ENCODE peak calls at places on chromosomes 16 and 17, in four cellular contexts. B, H, U and X are unnamed samples.

GRCh38 chr16:68985855-68986254 is 119.6 kb upstream of the HAS3 start:
- DNase-seq in H (no peak), U (peak), B (peak), X (peak)

GRCh38 chr17:70521821-70522256 is 352.5 kb downstream of the KCNJ2 start:
- DNase-seq in H (no peak), B (peak), U (peak), X (no peak)

GRCh38 chr16:50248845-50249244 is 17.5 kb upstream of the ADCY7 start:
- DNase-seq in H (peak), B (no peak), U (no peak), X (no peak)

GRCh38 chr16:51298800-51299199 is 147.7 kb upstream of the SALL1 start:
- DNase-seq in H (no peak), B (no peak), U (no peak), X (no peak)

GRCh38 chr16:29820730-29821662 is 734 bp downstream of the MVP start:
- DNase-seq in U (no peak), H (no peak), B (no peak), X (no peak)

GRCh38 chr16:84778720-84779119 is 41.1 kb upstream of the CRISPLD2 start:
- DNase-seq in B (no peak), H (no peak), U (no peak), X (no peak)

GRCh38 chr17:79087428-79088143 is 13.0 kb downstream of the ENGASE start:
- DNase-seq in U (peak), B (peak), H (peak), X (peak)

GRCh38 chr16:71423865-71424264 is 18.0 kb downstream of the TLE7 start:
- DNase-seq in U (no peak), B (no peak), H (no peak), X (no peak)

GRCh38 chr17:15384142-15384803 is 42.9 kb upstream of the TEKT3 start:
- DNase-seq in H (peak), B (no peak), U (no peak), X (no peak)

GRCh38 chr17:38327936-38328335 is 15.8 kb downstream of the GPR179 start:
- DNase-seq in H (no peak), U (no peak), B (no peak), X (no peak)

GRCh38 chr16:69880640-69881133 is 70.4 kb upstream of the CLEC18A start:
- DNase-seq in H (no peak), U (peak), B (peak), X (peak)

GRCh38 chr16:84382396-84382795 is 14.1 kb downstream of the ATP2C2 start:
- DNase-seq in U (no peak), B (no peak), H (no peak), X (no peak)

GRCh38 chr16:27330542-27330941 is 16.8 kb downstream of the IL4R start:
- DNase-seq in U (peak), H (no peak), B (peak), X (peak)

GRCh38 chr17:67042104-67042899 is 2.1 kb upstream of the CACNG1 start:
- DNase-seq in H (no peak), U (no peak), B (no peak), X (no peak)

GRCh38 chr17:51258756-51259573 is 884 bp downstream of the MBTD1 start:
- DNase-seq in H (no peak), B (no peak), U (no peak), X (no peak)

GRCh38 chr16:68737730-68738590 is 868 bp downstream of the CDH1 start:
- DNase-seq in B (no peak), H (peak), U (no peak), X (no peak)

GRCh38 chr16:81181013-81181720 is 57.3 kb upstream of the BCO1 start:
- DNase-seq in B (peak), U (peak), H (peak), X (peak)

GRCh38 chr17:27552467-27552779 is 78.6 kb upstream of the LGALS9 start:
- DNase-seq in H (no peak), U (no peak), B (peak), X (peak)

GRCh38 chr17:71494045-71494444 is 626.8 kb upstream of the SOX9 start:
- DNase-seq in B (peak), U (peak), H (no peak), X (peak)

GRCh38 chr16:73323880-73324279 is 276.0 kb upstream of the ZFHX3 start:
- DNase-seq in B (no peak), U (no peak), H (no peak), X (no peak)

GRCh38 chr16:73326221-73326620 is 278.3 kb upstream of the ZFHX3 start:
- DNase-seq in U (no peak), H (no peak), B (no peak), X (no peak)

GRCh38 chr16:73326770-73327470 is 279.0 kb upstream of the ZFHX3 start:
- DNase-seq in U (no peak), H (no peak), B (no peak), X (no peak)

GRCh38 chr16:73329363-73330306 is 281.7 kb upstream of the ZFHX3 start:
- DNase-seq in U (no peak), H (peak), B (peak), X (no peak)
- TF ChIP-seq CTCF in U (no peak), H (peak), B (no peak), X (no peak)

GRCh38 chr17:74008196-74008595 is 195.3 kb upstream of the RPL38 start:
- DNase-seq in H (peak), B (no peak), U (no peak), X (no peak)
- TF ChIP-seq CTCF in H (peak), B (no peak), U (peak), X (no peak)

DNA sequence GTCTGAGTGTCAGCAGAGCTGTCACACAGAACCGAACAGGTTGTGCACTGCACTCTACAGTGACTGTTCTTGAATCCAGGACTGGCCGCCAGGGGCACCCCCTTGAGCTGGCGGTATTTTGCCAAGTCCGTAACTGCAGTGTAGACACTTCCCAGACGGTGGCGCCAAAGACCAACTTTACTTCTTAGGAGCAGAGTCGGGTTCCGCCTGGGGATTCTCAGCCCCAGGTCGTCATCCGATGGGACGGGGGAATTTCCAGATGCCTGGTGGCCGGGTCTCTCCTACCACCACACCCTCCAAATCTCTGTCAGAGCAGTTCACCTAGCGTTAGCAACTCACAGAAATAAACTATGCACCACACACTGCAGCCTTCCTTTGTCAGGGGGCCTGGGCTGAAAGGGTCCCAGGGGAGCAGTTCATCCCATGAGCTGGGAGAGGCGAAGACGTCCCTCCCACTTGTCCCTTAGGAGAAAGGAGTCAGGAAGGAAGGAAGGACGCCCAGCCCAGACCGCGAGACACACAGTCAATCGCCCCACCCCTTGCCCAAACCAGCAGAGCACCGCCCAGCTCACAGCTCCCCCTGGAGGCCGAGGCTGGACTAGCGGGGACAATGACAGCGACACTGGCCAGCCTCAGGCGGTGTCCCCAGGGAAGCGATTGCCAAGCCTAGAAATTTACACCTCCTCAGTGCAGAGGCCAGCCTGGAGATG is 7.4 kb upstream of the RIPOR1 start:
- DNase-seq in H (peak), U (peak), B (peak), X (peak)
- TF ChIP-seq CTCF in H (peak), U (peak), B (peak), X (peak)

DNA sequence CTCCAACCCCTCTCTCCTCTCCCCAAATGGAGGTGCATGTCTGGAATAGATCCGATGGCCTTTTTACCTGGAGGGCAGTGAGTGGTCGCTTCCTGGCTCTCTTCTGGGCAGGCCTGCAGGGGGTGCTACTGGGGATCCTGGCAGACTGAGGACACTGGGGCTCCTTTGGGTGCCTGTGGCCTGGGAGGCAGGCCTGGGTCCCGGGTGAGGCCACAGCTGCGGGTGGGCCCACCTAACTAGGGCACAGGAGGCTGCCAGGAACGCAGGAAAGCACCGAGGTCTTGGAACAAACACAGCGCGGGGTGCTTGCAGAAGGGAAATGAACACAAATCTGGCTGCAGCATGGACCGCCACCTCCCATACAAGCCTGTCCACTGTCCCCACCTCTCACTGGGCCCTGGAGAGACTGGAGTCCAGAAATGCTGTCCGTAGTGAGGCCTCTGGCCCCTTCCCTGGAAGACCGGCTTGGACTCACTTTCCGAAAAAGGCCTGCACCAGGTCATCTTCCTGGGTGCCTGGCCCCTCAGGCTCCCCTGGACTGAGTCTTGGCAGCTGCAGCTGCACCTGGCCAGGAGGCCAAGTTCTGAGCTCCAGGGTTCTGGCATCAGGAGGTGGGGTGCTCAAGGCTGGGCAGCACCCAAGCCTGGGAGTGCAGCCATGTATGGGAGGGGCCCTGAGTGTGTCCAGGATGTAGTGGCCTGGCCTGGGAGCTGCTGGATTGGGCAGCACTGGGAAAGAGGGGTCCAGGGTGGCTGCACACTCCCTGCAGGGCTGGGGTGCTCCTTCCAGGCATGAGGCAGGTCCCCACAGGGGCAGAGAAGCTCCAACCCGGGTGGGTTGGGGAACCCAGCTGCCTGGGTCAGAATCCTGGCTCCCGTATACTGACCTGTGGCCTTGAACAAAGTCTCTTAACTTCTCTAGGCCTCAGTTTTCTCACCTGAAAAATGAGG is 195.1 kb downstream of the IRF8 start:
- DNase-seq in H (no peak), B (no peak), U (no peak), X (no peak)
- TF ChIP-seq CTCF in H (peak), B (no peak), U (peak), X (peak)

DNA sequence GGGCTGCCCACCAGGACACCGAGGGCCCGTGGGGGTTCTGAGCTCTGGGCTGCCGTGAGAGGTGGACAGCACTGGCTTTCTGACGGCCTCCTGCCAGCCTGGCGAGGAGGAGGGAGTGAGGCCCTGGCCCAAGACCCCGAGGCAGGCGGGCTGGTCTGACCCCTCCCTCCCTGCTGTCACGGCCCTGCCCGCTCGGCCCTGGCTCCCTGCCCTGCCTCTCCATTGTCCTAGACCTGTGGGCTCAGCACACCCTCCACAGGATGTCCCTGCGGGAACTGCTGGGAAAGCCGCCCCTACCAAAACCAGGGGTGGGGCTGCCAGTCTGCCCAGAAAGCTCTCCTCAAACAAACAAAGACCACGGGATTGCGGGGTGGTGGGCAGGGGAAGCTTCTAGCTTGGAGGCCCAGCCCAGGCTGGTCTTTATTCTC is 20.7 kb downstream of the SPNS2 start:
- DNase-seq in H (no peak), U (no peak), B (no peak), X (no peak)
- TF ChIP-seq CTCF in H (no peak), U (no peak), B (no peak), X (no peak)

GRCh38 chr17:20103454-20104448 is 94.6 kb downstream of the SPECC1 start:
- DNase-seq in U (no peak), B (no peak), H (no peak), X (no peak)

GRCh38 chr17:20109121-20109520 is 100.0 kb downstream of the SPECC1 start:
- DNase-seq in H (no peak), B (no peak), U (no peak), X (no peak)

GRCh38 chr17:20111538-20111937 is 102.4 kb downstream of the SPECC1 start:
- DNase-seq in U (no peak), H (no peak), B (no peak), X (no peak)

DNA sequence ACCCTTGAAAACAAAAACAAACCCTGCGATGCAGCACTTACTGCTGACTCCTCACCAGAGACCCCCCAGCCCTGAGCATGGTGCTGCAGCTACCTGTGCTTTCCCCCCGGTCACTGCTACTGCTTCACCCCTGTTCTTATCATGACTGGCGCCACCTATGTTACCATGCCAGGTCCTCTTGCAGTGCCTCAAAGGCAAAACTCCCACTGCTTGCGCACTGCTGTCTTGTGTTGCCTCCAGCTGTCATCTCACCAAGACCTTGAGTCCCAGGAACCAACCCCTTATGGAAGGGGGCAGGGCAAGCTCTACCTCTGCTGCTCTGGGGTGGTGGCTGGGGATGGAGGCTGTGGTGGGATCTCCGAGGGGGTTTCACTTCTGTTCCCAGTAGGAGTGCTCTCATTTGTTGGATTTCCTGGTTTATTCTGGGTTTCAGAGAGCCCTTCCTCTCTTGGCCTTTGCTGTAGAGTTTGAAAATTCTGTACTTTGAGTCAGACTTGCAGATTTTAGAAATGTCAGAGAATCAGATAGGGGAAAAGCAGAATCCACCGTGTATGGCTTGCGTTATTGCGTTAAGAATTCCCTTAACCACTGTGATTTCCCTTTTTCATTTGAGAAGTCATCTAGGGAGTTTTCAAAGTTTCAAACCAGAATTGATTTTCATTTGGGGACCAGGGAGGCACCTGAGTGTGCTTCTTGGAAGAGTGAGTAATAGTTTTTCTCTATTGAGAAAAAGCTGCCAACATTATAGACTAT is 96.6 kb downstream of the SPECC1 start:
- DNase-seq in H (peak), B (no peak), U (no peak), X (no peak)
- TF ChIP-seq CTCF in H (peak), B (no peak), U (no peak), X (no peak)

GRCh38 chr16:1330260-1330914 is 3.1 kb upstream of the BAIAP3 start:
- DNase-seq in U (no peak), H (peak), B (no peak), X (no peak)
- TF ChIP-seq CTCF in U (peak), H (peak), B (no peak), X (peak)

DNA sequence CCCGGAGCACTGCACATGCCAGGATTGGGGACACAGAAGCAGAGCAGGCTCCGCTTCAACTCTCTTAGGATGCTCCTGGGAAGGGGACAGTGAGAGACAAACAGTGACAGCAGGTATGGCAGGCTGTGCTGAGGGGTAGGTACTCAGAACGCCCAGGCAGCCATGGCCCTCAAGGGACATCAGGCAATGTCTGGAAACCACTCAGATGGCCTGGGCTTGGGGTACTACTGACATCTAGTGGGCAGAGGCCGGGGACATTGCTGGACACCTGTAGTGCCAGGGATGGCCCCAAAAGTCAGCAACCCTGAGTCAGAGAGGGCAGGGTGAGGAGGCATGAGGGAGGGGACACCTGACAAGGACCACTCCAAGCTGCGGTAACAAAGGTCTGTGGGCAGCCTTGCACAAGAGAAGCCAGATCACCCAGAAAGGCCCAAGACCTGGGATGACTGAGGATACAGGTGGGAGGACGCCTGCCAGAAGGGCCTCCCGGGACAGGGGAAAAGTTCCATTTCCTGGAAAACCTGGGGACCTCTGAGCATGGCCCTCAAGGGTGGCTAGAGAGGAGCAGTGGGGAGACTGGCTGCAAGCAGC is 21.2 kb downstream of the PEMT start:
- DNase-seq in H (peak), B (no peak), U (peak), X (no peak)
- TF ChIP-seq CTCF in H (peak), B (peak), U (peak), X (peak)

GRCh38 chr16:88487920-88488842 is 35.1 kb downstream of the ZFPM1 start:
- DNase-seq in H (no peak), U (no peak), B (no peak), X (no peak)
- TF ChIP-seq CTCF in H (peak), U (no peak), B (no peak), X (no peak)

GRCh38 chr16:336269-336668 is 16.3 kb downstream of the AXIN1 start:
- DNase-seq in H (no peak), U (no peak), B (no peak), X (no peak)
- TF ChIP-seq CTCF in H (no peak), U (no peak), B (no peak), X (no peak)